ENCODE peak calls at places on chromosomes 3 and 15, in nine cellular contexts. N is SK-N-SH; V is A549; Q is CD8-positive, alpha-beta memory T cell; H is psoas muscle; U is thyroid gland; C is endodermal cell; K is stomach; A is heart left ventricle. R is an unnamed sample.
A peak's percentile ranks its signal among the peaks of the same experiment; 100 is the strongest.

GRCh38 chr15:28098360-28098765 is 752 bp downstream of the OCA2 start:
- DNase-seq in N (no peak), V (no peak), Q (no peak), H (no peak), U (no peak), C (no peak), K (no peak), A (peak; percentile 24), R (no peak)

GRCh38 chr15:46442901-46443590 is 808.2 kb downstream of the SQOR start:
- DNase-seq in N (no peak), V (no peak), Q (no peak), H (no peak), U (no peak), C (no peak), K (no peak), A (no peak), R (no peak)

GRCh38 chr15:79632457-79632856 is 200.3 kb downstream of the MINAR1 start:
- DNase-seq in N (no peak), V (no peak), Q (no peak), H (no peak), U (no peak), C (no peak), K (no peak), A (no peak), R (no peak)

GRCh38 chr15:78178056-78178455 is 28.9 kb downstream of the IDH3A start:
- DNase-seq in N (no peak), V (no peak), Q (no peak), H (no peak), U (no peak), C (no peak), K (no peak), A (no peak), R (no peak)

GRCh38 chr3:182388506-182388905 is 404.8 kb upstream of the ATP11B start:
- DNase-seq in N (no peak), V (no peak), Q (no peak), H (no peak), U (no peak), C (no peak), K (no peak), A (no peak), R (no peak)

GRCh38 chr3:172104471-172105072 is 65.2 kb downstream of the FNDC3B start:
- DNase-seq in N (peak; percentile 12), V (no peak), Q (no peak), H (no peak), U (peak; percentile 68), C (peak; percentile 77), K (no peak), A (peak; percentile 43), R (no peak)

GRCh38 chr3:96814581-96815567 is at the start of gene EPHA6:
- DNase-seq in N (peak; percentile 19), V (no peak), Q (no peak), H (peak; percentile 58), U (peak; percentile 38), C (peak; percentile 73), K (no peak), A (no peak), R (no peak)

GRCh38 chr3:61559108-61559731 is 2.2 kb upstream of the PTPRG start:
- DNase-seq in N (no peak), V (no peak), Q (no peak), H (no peak), U (no peak), C (no peak), K (no peak), A (no peak), R (no peak)

GRCh38 chr3:177294221-177294620 is 96.9 kb upstream of the TBL1XR1 start:
- DNase-seq in N (no peak), V (no peak), Q (no peak), H (peak; percentile 70), U (peak; percentile 24), C (no peak), K (peak; percentile 62), A (peak; percentile 80), R (no peak)

GRCh38 chr15:48250640-48251076 is 44.6 kb downstream of the SLC12A1 start:
- DNase-seq in N (peak; percentile 58), V (peak; percentile 13), Q (no peak), H (no peak), U (peak; percentile 23), C (peak; percentile 65), K (no peak), A (no peak), R (no peak)

GRCh38 chr3:99532246-99532645 is 106.1 kb upstream of the COL8A1 start:
- DNase-seq in N (peak; percentile 8), V (peak; percentile 15), Q (no peak), H (no peak), U (peak; percentile 9), C (peak; percentile 92), K (peak; percentile 40), A (peak; percentile 39), R (peak; percentile 66)

GRCh38 chr15:68328485-68328884 is 50.9 kb downstream of the FEM1B start:
- DNase-seq in N (no peak), V (no peak), Q (no peak), H (no peak), U (no peak), C (no peak), K (no peak), A (no peak), R (no peak)

GRCh38 chr3:71710906-71711494 is 14.2 kb downstream of the EIF4E3 start:
- DNase-seq in N (peak; percentile 72), V (peak; percentile 70), Q (no peak), H (no peak), U (no peak), C (no peak), K (no peak), A (no peak), R (no peak)

GRCh38 chr3:47802734-47803477 is at the start of gene DHX30:
- DNase-seq in N (peak; percentile 94), V (peak; percentile 55), Q (peak; percentile 86), H (peak; percentile 94), U (peak; percentile 88), C (peak; percentile 94), K (peak; percentile 89), A (peak; percentile 92), R (peak; percentile 89)

GRCh38 chr3:47365213-47366153 is 15.3 kb upstream of the PTPN23 start:
- DNase-seq in N (no peak), V (no peak), Q (no peak), H (no peak), U (no peak), C (no peak), K (peak; percentile 44), A (no peak), R (peak; percentile 3)

DNA sequence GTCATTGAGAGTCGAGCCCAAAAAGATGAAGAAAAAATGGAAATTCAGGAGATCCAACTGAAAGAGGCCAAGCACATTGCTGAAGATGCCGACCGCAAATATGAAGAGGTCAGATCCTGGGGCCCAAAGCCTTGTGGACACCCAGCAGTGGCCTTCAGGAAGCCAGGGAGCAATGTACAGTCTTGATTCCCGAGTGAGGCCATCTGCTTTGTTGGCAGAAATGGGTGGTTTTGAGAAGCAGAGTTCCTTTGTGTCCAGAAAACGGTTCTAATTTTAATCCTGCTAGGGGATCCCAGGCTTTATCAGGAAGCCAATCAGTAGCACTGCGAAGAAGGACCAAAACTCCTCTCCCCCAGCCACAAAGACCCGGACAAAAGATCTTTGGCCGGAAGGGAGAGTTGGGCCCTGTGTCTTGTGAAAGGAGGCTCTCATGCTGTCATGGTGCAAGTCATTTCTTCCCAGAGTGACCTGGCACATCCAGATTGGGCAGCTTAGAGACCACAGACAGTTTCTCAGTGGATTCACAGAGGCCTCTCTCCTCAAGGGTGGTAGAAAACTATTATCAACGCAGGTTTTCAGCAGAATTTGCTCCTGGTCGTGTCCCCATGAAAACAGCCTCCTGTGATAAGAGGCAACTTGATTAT is 17.1 kb downstream of the TPM1 start:
- DNase-seq in N (no peak), V (no peak), Q (no peak), H (no peak), U (no peak), C (no peak), K (no peak), A (no peak), R (no peak)
- H3K4me1 ChIP-seq in N (peaks cover 48% of the 10 kb centered on the region), V (peaks cover 93% of the 10 kb centered on the region), Q (no peaks in the 10 kb centered on the region), H (peaks cover 34% of the 10 kb centered on the region), U (peaks cover 15% of the 10 kb centered on the region), C (no peaks in the 10 kb centered on the region), K (peaks cover 12% of the 10 kb centered on the region), A (peaks cover 19% of the 10 kb centered on the region), R (peaks cover 4% of the 10 kb centered on the region)

GRCh38 chr3:150746791-150747590 is 16.0 kb downstream of the SIAH2 start:
- DNase-seq in N (no peak), V (no peak), Q (no peak), H (no peak), U (no peak), C (no peak), K (no peak), A (no peak), R (no peak)
- H3K4me1 ChIP-seq in N (peaks cover 2% of the 10 kb centered on the region), V (peaks cover 45% of the 10 kb centered on the region), Q (peaks cover 10% of the 10 kb centered on the region), H (peaks cover 54% of the 10 kb centered on the region), U (peaks cover 5% of the 10 kb centered on the region), C (no peaks in the 10 kb centered on the region), K (peaks cover 64% of the 10 kb centered on the region), A (peaks cover 17% of the 10 kb centered on the region), R (peaks cover 13% of the 10 kb centered on the region)

GRCh38 chr3:15327941-15328340 is 4.4 kb downstream of the SH3BP5 start:
- DNase-seq in N (no peak), V (no peak), Q (no peak), H (peak; percentile 80), U (peak; percentile 80), C (no peak), K (no peak), A (peak; percentile 67), R (no peak)

GRCh38 chr3:15326673-15327072 is 5.7 kb downstream of the SH3BP5 start:
- DNase-seq in N (no peak), V (no peak), Q (no peak), H (no peak), U (no peak), C (no peak), K (no peak), A (no peak), R (no peak)

GRCh38 chr3:15325228-15325627 is 7.2 kb downstream of the SH3BP5 start:
- DNase-seq in N (peak; percentile 26), V (no peak), Q (no peak), H (no peak), U (peak; percentile 47), C (peak; percentile 73), K (no peak), A (peak; percentile 49), R (peak; percentile 69)

GRCh38 chr3:15324335-15324734 is 8.1 kb downstream of the SH3BP5 start:
- DNase-seq in N (no peak), V (no peak), Q (no peak), H (no peak), U (peak; percentile 90), C (no peak), K (peak; percentile 67), A (peak; percentile 55), R (no peak)

DNA sequence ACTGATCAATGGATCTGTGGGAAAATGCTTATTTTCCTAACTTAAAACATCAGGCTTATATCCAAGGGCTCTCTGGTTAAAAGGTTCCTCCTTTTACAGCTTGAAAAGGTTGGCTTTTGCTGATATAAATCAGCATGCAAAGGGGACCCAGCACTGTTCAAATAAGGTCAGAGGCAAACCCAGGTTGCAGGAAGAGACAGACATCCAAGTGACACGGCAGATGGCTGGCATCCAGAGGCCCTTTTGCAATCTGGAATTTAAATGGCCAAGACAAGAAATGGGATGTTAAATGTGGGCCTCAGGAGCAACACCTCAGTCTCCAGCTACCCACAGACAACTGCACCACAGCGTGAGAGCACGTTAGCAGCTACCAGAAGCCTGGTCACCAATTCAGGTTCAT is 6.3 kb downstream of the SH3BP5 start:
- DNase-seq in N (peak; percentile 30), V (no peak), Q (no peak), H (peak; percentile 70), U (no peak), C (no peak), K (no peak), A (no peak), R (no peak)
- H3K4me1 ChIP-seq in N (peaks cover 23% of the 10 kb centered on the region), V (peaks cover 11% of the 10 kb centered on the region), Q (peaks cover 78% of the 10 kb centered on the region), H (peaks cover 46% of the 10 kb centered on the region), U (peaks cover 56% of the 10 kb centered on the region), C (peaks cover 21% of the 10 kb centered on the region), K (no peaks in the 10 kb centered on the region), A (peaks cover 21% of the 10 kb centered on the region), R (peaks cover 32% of the 10 kb centered on the region)

GRCh38 chr15:34106423-34106822 is 4.5 kb downstream of the PGBD4 start:
- DNase-seq in N (no peak), V (no peak), Q (no peak), H (no peak), U (no peak), C (no peak), K (no peak), A (no peak), R (no peak)
- H3K4me1 ChIP-seq in N (peaks cover 7% of the 10 kb centered on the region), V (peaks cover 7% of the 10 kb centered on the region), Q (peaks cover 6% of the 10 kb centered on the region), H (peaks cover 10% of the 10 kb centered on the region), U (no peaks in the 10 kb centered on the region), C (no peaks in the 10 kb centered on the region), K (no peaks in the 10 kb centered on the region), A (no peaks in the 10 kb centered on the region), R (no peaks in the 10 kb centered on the region)